ENCODE peak calls at places on chromosomes 7 and 10, in nine cellular contexts. One of them, this sample, is unnamed.

GRCh38 chr7:68279827-68280400 is 1283.3 kb downstream of the TYW1 start:
- DNase-seq in sigmoid colon: no peak
- DNase-seq in A549: no peak
- DNase-seq in spleen: no peak
- DNase-seq in uterus: no peak
- DNase-seq in K562: no peak
- DNase-seq in ovary: no peak
- DNase-seq in heart left ventricle: no peak
- DNase-seq in HCT116: no peak
- DNase-seq in this sample: no peak

GRCh38 chr7:158734861-158735260 is 30.3 kb upstream of the NCAPG2 start:
- DNase-seq in sigmoid colon: no peak
- DNase-seq in A549: no peak
- DNase-seq in spleen: no peak
- DNase-seq in uterus: no peak
- DNase-seq in K562: no peak
- DNase-seq in ovary: no peak
- DNase-seq in heart left ventricle: no peak
- DNase-seq in HCT116: no peak
- DNase-seq in this sample: peak; percentile 39

GRCh38 chr10:18666810-18667209 is 7.6 kb downstream of the ARL5B start:
- DNase-seq in sigmoid colon: no peak
- DNase-seq in A549: peak; percentile 29
- DNase-seq in spleen: no peak
- DNase-seq in uterus: no peak
- DNase-seq in K562: no peak
- DNase-seq in ovary: no peak
- DNase-seq in heart left ventricle: no peak
- DNase-seq in HCT116: no peak
- DNase-seq in this sample: peak; percentile 44

GRCh38 chr7:121046009-121046408 is 57.5 kb downstream of the CPED1 start:
- DNase-seq in sigmoid colon: no peak
- DNase-seq in A549: no peak
- DNase-seq in spleen: no peak
- DNase-seq in uterus: no peak
- DNase-seq in K562: no peak
- DNase-seq in ovary: no peak
- DNase-seq in heart left ventricle: no peak
- DNase-seq in HCT116: no peak
- DNase-seq in this sample: no peak

GRCh38 chr10:66176772-66177171 is 749.1 kb upstream of the LRRTM3 start:
- DNase-seq in sigmoid colon: no peak
- DNase-seq in A549: no peak
- DNase-seq in spleen: no peak
- DNase-seq in uterus: no peak
- DNase-seq in K562: no peak
- DNase-seq in ovary: no peak
- DNase-seq in heart left ventricle: no peak
- DNase-seq in HCT116: no peak
- DNase-seq in this sample: no peak

GRCh38 chr10:34710391-34710751 is 104.7 kb downstream of the PARD3 start:
- DNase-seq in sigmoid colon: peak; percentile 85
- DNase-seq in A549: peak; percentile 46
- DNase-seq in spleen: no peak
- DNase-seq in uterus: peak; percentile 41
- DNase-seq in K562: no peak
- DNase-seq in ovary: peak; percentile 45
- DNase-seq in heart left ventricle: no peak
- DNase-seq in HCT116: no peak
- DNase-seq in this sample: no peak

GRCh38 chr10:47279276-47279675 is 20.7 kb upstream of the GDF10 start:
- DNase-seq in sigmoid colon: no peak
- DNase-seq in A549: no peak
- DNase-seq in spleen: no peak
- DNase-seq in uterus: no peak
- DNase-seq in K562: no peak
- DNase-seq in ovary: no peak
- DNase-seq in heart left ventricle: no peak
- DNase-seq in HCT116: no peak
- DNase-seq in this sample: no peak

GRCh38 chr10:83301732-83302131 is 837.6 kb upstream of the GHITM start:
- DNase-seq in sigmoid colon: no peak
- DNase-seq in A549: no peak
- DNase-seq in spleen: no peak
- DNase-seq in uterus: no peak
- DNase-seq in K562: no peak
- DNase-seq in ovary: no peak
- DNase-seq in heart left ventricle: no peak
- DNase-seq in HCT116: no peak
- DNase-seq in this sample: no peak

GRCh38 chr7:494261-494687 is 25.4 kb downstream of the PDGFA start:
- DNase-seq in sigmoid colon: peak; percentile 61
- DNase-seq in A549: no peak
- DNase-seq in spleen: peak; percentile 65
- DNase-seq in uterus: no peak
- DNase-seq in K562: peak; percentile 62
- DNase-seq in ovary: no peak
- DNase-seq in heart left ventricle: no peak
- DNase-seq in HCT116: no peak
- DNase-seq in this sample: peak; percentile 91

GRCh38 chr7:128713794-128714193 is 25.4 kb upstream of the CALU start:
- DNase-seq in sigmoid colon: no peak
- DNase-seq in A549: no peak
- DNase-seq in spleen: no peak
- DNase-seq in uterus: no peak
- DNase-seq in K562: no peak
- DNase-seq in ovary: no peak
- DNase-seq in heart left ventricle: no peak
- DNase-seq in HCT116: no peak
- DNase-seq in this sample: no peak

GRCh38 chr10:72340510-72340895 is 14.2 kb downstream of the DNAJB12 start:
- DNase-seq in sigmoid colon: no peak
- DNase-seq in A549: peak; percentile 70
- DNase-seq in spleen: peak; percentile 94
- DNase-seq in uterus: peak; percentile 60
- DNase-seq in K562: peak; percentile 80
- DNase-seq in ovary: peak; percentile 75
- DNase-seq in heart left ventricle: no peak
- DNase-seq in HCT116: no peak
- DNase-seq in this sample: peak; percentile 70

GRCh38 chr7:39709768-39710291 is 86.5 kb downstream of the RALA start:
- DNase-seq in sigmoid colon: peak; percentile 67
- DNase-seq in A549: no peak
- DNase-seq in spleen: no peak
- DNase-seq in uterus: no peak
- DNase-seq in K562: no peak
- DNase-seq in ovary: no peak
- DNase-seq in heart left ventricle: peak; percentile 26
- DNase-seq in HCT116: no peak
- DNase-seq in this sample: no peak

GRCh38 chr10:14748471-14748870 is 26.2 kb downstream of the FAM107B start:
- DNase-seq in sigmoid colon: peak; percentile 73
- DNase-seq in A549: peak; percentile 22
- DNase-seq in spleen: no peak
- DNase-seq in uterus: no peak
- DNase-seq in K562: no peak
- DNase-seq in ovary: no peak
- DNase-seq in heart left ventricle: peak; percentile 27
- DNase-seq in HCT116: no peak
- DNase-seq in this sample: no peak

GRCh38 chr10:35359056-35359455 is 22.7 kb downstream of the CCNY start:
- DNase-seq in sigmoid colon: no peak
- DNase-seq in A549: no peak
- DNase-seq in spleen: no peak
- DNase-seq in uterus: no peak
- DNase-seq in K562: no peak
- DNase-seq in ovary: no peak
- DNase-seq in heart left ventricle: no peak
- DNase-seq in HCT116: no peak
- DNase-seq in this sample: no peak

GRCh38 chr10:62655337-62655994 is 149.1 kb upstream of the ADO start:
- DNase-seq in sigmoid colon: no peak
- DNase-seq in A549: no peak
- DNase-seq in spleen: no peak
- DNase-seq in uterus: no peak
- DNase-seq in K562: no peak
- DNase-seq in ovary: no peak
- DNase-seq in heart left ventricle: no peak
- DNase-seq in HCT116: no peak
- DNase-seq in this sample: no peak
- TF ChIP-seq POLR2A in sigmoid colon: no peak
- TF ChIP-seq POLR2A in A549: no peak
- TF ChIP-seq POLR2A in spleen: no peak
- TF ChIP-seq POLR2A in uterus: no peak
- TF ChIP-seq POLR2A in K562: no peak
- TF ChIP-seq POLR2A in ovary: no peak
- TF ChIP-seq POLR2A in heart left ventricle: no peak
- TF ChIP-seq POLR2A in HCT116: no peak
- TF ChIP-seq POLR2A in this sample: no peak

DNA sequence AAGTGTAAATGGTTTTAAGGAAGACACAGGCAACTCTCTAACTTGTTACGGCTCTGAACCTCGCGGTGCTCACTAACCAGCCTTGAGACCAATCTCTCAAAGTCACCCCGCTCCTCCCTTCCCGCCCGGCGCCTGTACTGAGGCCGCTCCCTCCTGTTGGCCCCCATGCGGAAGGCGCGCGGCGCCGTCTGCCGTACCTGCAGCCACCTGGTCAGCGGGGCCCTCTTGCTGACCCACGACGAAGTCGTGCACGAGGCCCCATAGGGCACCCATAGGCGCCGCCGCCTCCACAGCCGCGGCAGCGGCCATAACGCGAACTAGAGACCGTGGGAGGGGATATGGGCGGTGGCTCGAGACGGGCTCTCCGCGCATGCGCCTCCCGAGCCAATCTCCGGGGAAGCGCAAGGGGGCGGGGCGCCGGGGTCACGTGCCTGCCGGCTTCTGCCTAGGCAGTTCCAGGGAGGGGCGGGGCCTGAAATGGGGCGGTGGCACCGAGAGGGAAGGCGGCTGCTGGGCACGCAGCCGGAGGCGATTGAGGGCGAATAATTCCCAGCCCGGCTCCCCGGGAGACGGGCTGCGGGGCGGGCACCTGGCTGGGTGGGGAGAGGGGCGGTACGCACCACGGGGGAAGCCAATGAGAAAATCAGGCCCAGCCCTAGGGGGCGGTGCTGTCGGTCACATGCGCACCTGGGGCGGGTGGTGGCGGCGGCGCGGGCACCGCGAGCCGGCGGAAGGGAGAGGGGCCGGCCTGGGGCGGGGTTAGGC is at the start of gene MMS19:
- DNase-seq in sigmoid colon: peak; percentile 100
- DNase-seq in A549: peak; percentile 97
- DNase-seq in spleen: peak; percentile 100
- DNase-seq in uterus: peak; percentile 100
- DNase-seq in K562: peak; percentile 95
- DNase-seq in ovary: peak; percentile 100
- DNase-seq in heart left ventricle: peak; percentile 99
- DNase-seq in HCT116: peak; percentile 92
- DNase-seq in this sample: peak; percentile 99
- TF ChIP-seq POLR2A in sigmoid colon: peak; percentile 56
- TF ChIP-seq POLR2A in A549: peak; percentile 73
- TF ChIP-seq POLR2A in spleen: peak; percentile 52
- TF ChIP-seq POLR2A in uterus: peak; percentile 75
- TF ChIP-seq POLR2A in K562: peak; percentile 90
- TF ChIP-seq POLR2A in ovary: peak; percentile 57
- TF ChIP-seq POLR2A in heart left ventricle: peak; percentile 68
- TF ChIP-seq POLR2A in HCT116: peak; percentile 43
- TF ChIP-seq POLR2A in this sample: peak; percentile 89

GRCh38 chr7:148699024-148699771 is 495 bp downstream of the CUL1 start:
- DNase-seq in sigmoid colon: peak; percentile 75
- DNase-seq in A549: peak; percentile 46
- DNase-seq in spleen: peak; percentile 94
- DNase-seq in uterus: peak; percentile 38
- DNase-seq in K562: peak; percentile 82
- DNase-seq in ovary: peak; percentile 73
- DNase-seq in heart left ventricle: peak; percentile 54
- DNase-seq in HCT116: no peak
- DNase-seq in this sample: peak; percentile 44
- TF ChIP-seq POLR2A in sigmoid colon: no peak
- TF ChIP-seq POLR2A in A549: peak; percentile 11
- TF ChIP-seq POLR2A in spleen: no peak
- TF ChIP-seq POLR2A in uterus: peak; percentile 47
- TF ChIP-seq POLR2A in K562: peak; percentile 59
- TF ChIP-seq POLR2A in ovary: peak; percentile 57
- TF ChIP-seq POLR2A in heart left ventricle: no peak
- TF ChIP-seq POLR2A in HCT116: no peak
- TF ChIP-seq POLR2A in this sample: no peak

GRCh38 chr7:30411173-30411572 is 67.4 kb downstream of the NOD1 start:
- DNase-seq in sigmoid colon: no peak
- DNase-seq in A549: no peak
- DNase-seq in spleen: no peak
- DNase-seq in uterus: no peak
- DNase-seq in K562: no peak
- DNase-seq in ovary: no peak
- DNase-seq in heart left ventricle: no peak
- DNase-seq in HCT116: no peak
- DNase-seq in this sample: no peak

GRCh38 chr7:30413864-30414263 is 64.7 kb downstream of the NOD1 start:
- DNase-seq in sigmoid colon: no peak
- DNase-seq in A549: no peak
- DNase-seq in spleen: no peak
- DNase-seq in uterus: no peak
- DNase-seq in K562: no peak
- DNase-seq in ovary: no peak
- DNase-seq in heart left ventricle: no peak
- DNase-seq in HCT116: no peak
- DNase-seq in this sample: no peak

GRCh38 chr7:30411897-30412296 is 66.7 kb downstream of the NOD1 start:
- DNase-seq in sigmoid colon: no peak
- DNase-seq in A549: no peak
- DNase-seq in spleen: no peak
- DNase-seq in uterus: no peak
- DNase-seq in K562: no peak
- DNase-seq in ovary: no peak
- DNase-seq in heart left ventricle: no peak
- DNase-seq in HCT116: no peak
- DNase-seq in this sample: no peak

DNA sequence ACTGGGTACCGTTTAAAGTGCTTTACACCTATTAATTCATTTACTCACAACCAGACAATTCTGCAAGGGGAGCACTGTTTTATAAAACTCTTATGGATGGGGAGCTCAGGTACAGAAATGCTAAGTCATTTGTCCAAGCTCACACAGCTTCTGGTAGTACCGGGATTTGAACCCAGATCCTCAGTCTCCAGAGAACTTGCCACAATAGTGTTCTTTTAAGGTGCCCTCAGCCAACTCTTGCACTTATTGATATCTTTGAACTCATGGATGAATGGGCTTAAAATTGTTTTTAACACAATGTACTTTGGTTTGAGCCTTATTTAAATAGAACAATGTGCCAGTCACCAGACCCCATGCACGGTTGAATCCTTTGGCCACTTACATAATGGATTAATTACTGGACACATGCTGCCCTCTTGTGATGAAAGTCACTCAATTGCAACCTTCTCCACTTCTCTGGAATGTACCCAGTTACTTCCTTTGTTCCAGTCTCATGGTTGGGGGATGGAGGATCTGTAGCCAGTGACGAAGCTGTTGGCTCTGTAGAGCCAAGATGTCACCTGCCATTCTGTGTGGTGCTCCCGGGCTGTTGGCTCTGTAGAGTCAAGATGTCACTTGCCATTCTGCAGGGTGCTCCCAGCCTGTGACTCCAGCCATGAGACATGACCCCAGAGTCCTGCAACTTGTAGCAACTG is 65.6 kb downstream of the NOD1 start:
- DNase-seq in sigmoid colon: no peak
- DNase-seq in A549: peak; percentile 85
- DNase-seq in spleen: no peak
- DNase-seq in uterus: peak; percentile 49
- DNase-seq in K562: peak; percentile 36
- DNase-seq in ovary: no peak
- DNase-seq in heart left ventricle: peak; percentile 30
- DNase-seq in HCT116: peak; percentile 68
- DNase-seq in this sample: peak; percentile 78
- TF ChIP-seq POLR2A in sigmoid colon: no peak
- TF ChIP-seq POLR2A in A549: no peak
- TF ChIP-seq POLR2A in spleen: no peak
- TF ChIP-seq POLR2A in uterus: no peak
- TF ChIP-seq POLR2A in K562: no peak
- TF ChIP-seq POLR2A in ovary: no peak
- TF ChIP-seq POLR2A in heart left ventricle: no peak
- TF ChIP-seq POLR2A in HCT116: no peak
- TF ChIP-seq POLR2A in this sample: no peak